ENCODE peak calls at places on chromosomes 12 and 14, in six cellular contexts. One of them, this sample, is unnamed.

GRCh38 chr14:69610020-69610858 is 1.2 kb upstream of the SUSD6 start:
- DNase-seq in A549: no peak
- DNase-seq in heart left ventricle: no peak
- DNase-seq in prostate gland: no peak
- DNase-seq in IMR-90: no peak
- DNase-seq in tibial nerve: no peak
- DNase-seq in this sample: no peak

GRCh38 chr14:96574633-96575191 is 72.5 kb downstream of the PAPOLA start:
- DNase-seq in A549: no peak
- DNase-seq in heart left ventricle: no peak
- DNase-seq in prostate gland: peak
- DNase-seq in IMR-90: peak
- DNase-seq in tibial nerve: no peak
- DNase-seq in this sample: no peak

GRCh38 chr14:63045234-63045611 is at the start of gene KCNH5:
- DNase-seq in A549: peak
- DNase-seq in heart left ventricle: peak
- DNase-seq in prostate gland: peak
- DNase-seq in IMR-90: peak
- DNase-seq in tibial nerve: no peak
- DNase-seq in this sample: no peak

GRCh38 chr14:88168498-88169165 is 154.4 kb downstream of the KCNK10 start:
- DNase-seq in A549: peak
- DNase-seq in heart left ventricle: no peak
- DNase-seq in prostate gland: no peak
- DNase-seq in IMR-90: peak
- DNase-seq in tibial nerve: no peak
- DNase-seq in this sample: no peak

GRCh38 chr12:96364092-96364700 is 36.0 kb downstream of the CDK17 start:
- DNase-seq in A549: no peak
- DNase-seq in heart left ventricle: no peak
- DNase-seq in prostate gland: no peak
- DNase-seq in IMR-90: no peak
- DNase-seq in tibial nerve: no peak
- DNase-seq in this sample: no peak

GRCh38 chr12:59398164-59398563 is 197.7 kb upstream of the SLC16A7 start:
- DNase-seq in A549: no peak
- DNase-seq in heart left ventricle: no peak
- DNase-seq in prostate gland: no peak
- DNase-seq in IMR-90: no peak
- DNase-seq in tibial nerve: no peak
- DNase-seq in this sample: no peak

GRCh38 chr12:5967645-5968415 is 22.8 kb upstream of the ANO2 start:
- DNase-seq in A549: no peak
- DNase-seq in heart left ventricle: no peak
- DNase-seq in prostate gland: no peak
- DNase-seq in IMR-90: no peak
- DNase-seq in tibial nerve: no peak
- DNase-seq in this sample: no peak

GRCh38 chr12:6318440-6318879 is 8.0 kb downstream of the PLEKHG6 start:
- DNase-seq in A549: no peak
- DNase-seq in heart left ventricle: no peak
- DNase-seq in prostate gland: no peak
- DNase-seq in IMR-90: no peak
- DNase-seq in tibial nerve: no peak
- DNase-seq in this sample: peak

GRCh38 chr12:50201987-50202521 is 34.9 kb upstream of the CERS5 start:
- DNase-seq in A549: no peak
- DNase-seq in heart left ventricle: no peak
- DNase-seq in prostate gland: peak
- DNase-seq in IMR-90: peak
- DNase-seq in tibial nerve: no peak
- DNase-seq in this sample: no peak

GRCh38 chr12:123150804-123151678 is at the start of gene PITPNM2:
- DNase-seq in A549: peak
- DNase-seq in heart left ventricle: peak
- DNase-seq in prostate gland: peak
- DNase-seq in IMR-90: peak
- DNase-seq in tibial nerve: peak
- DNase-seq in this sample: peak

GRCh38 chr12:3035815-3036702 is 41.1 kb upstream of the TSPAN9 start:
- DNase-seq in A549: no peak
- DNase-seq in heart left ventricle: peak
- DNase-seq in prostate gland: no peak
- DNase-seq in IMR-90: peak
- DNase-seq in tibial nerve: no peak
- DNase-seq in this sample: no peak

GRCh38 chr12:47741340-47741703 is 16.0 kb upstream of the ENDOU start:
- DNase-seq in A549: no peak
- DNase-seq in heart left ventricle: peak
- DNase-seq in prostate gland: no peak
- DNase-seq in IMR-90: no peak
- DNase-seq in tibial nerve: peak
- DNase-seq in this sample: peak

GRCh38 chr12:94208433-94208921 is 60.1 kb downstream of the PLXNC1 start:
- DNase-seq in A549: no peak
- DNase-seq in heart left ventricle: peak
- DNase-seq in prostate gland: no peak
- DNase-seq in IMR-90: no peak
- DNase-seq in tibial nerve: no peak
- DNase-seq in this sample: no peak

GRCh38 chr14:101134161-101134631 is 230.7 kb upstream of the RTL1 start:
- DNase-seq in A549: no peak
- DNase-seq in heart left ventricle: no peak
- DNase-seq in prostate gland: peak
- DNase-seq in IMR-90: no peak
- DNase-seq in tibial nerve: no peak
- DNase-seq in this sample: no peak

GRCh38 chr12:76277480-76277879 is 70.7 kb downstream of the BBS10 start:
- DNase-seq in A549: no peak
- DNase-seq in heart left ventricle: no peak
- DNase-seq in prostate gland: no peak
- DNase-seq in IMR-90: peak
- DNase-seq in tibial nerve: no peak
- DNase-seq in this sample: no peak

GRCh38 chr12:111330800-111331752 is 37.8 kb downstream of the PHETA1 start:
- DNase-seq in A549: peak
- DNase-seq in heart left ventricle: no peak
- DNase-seq in prostate gland: no peak
- DNase-seq in IMR-90: peak
- DNase-seq in tibial nerve: no peak
- DNase-seq in this sample: no peak

GRCh38 chr12:20494803-20495202 is 126.5 kb downstream of the PDE3A start:
- DNase-seq in A549: no peak
- DNase-seq in heart left ventricle: no peak
- DNase-seq in prostate gland: no peak
- DNase-seq in IMR-90: peak
- DNase-seq in tibial nerve: no peak
- DNase-seq in this sample: no peak

GRCh38 chr14:60867503-60868172 is 113.2 kb downstream of the TRMT5 start:
- DNase-seq in A549: no peak
- DNase-seq in heart left ventricle: no peak
- DNase-seq in prostate gland: no peak
- DNase-seq in IMR-90: peak
- DNase-seq in tibial nerve: no peak
- DNase-seq in this sample: no peak

GRCh38 chr12:52052471-52053186 is 1.4 kb downstream of the NR4A1 start:
- DNase-seq in A549: no peak
- DNase-seq in heart left ventricle: no peak
- DNase-seq in prostate gland: peak
- DNase-seq in IMR-90: peak
- DNase-seq in tibial nerve: no peak
- DNase-seq in this sample: no peak

GRCh38 chr12:82124711-82125110 is 233.5 kb downstream of the CCDC59 start:
- DNase-seq in A549: no peak
- DNase-seq in heart left ventricle: no peak
- DNase-seq in prostate gland: no peak
- DNase-seq in IMR-90: no peak
- DNase-seq in tibial nerve: no peak
- DNase-seq in this sample: no peak

DNA sequence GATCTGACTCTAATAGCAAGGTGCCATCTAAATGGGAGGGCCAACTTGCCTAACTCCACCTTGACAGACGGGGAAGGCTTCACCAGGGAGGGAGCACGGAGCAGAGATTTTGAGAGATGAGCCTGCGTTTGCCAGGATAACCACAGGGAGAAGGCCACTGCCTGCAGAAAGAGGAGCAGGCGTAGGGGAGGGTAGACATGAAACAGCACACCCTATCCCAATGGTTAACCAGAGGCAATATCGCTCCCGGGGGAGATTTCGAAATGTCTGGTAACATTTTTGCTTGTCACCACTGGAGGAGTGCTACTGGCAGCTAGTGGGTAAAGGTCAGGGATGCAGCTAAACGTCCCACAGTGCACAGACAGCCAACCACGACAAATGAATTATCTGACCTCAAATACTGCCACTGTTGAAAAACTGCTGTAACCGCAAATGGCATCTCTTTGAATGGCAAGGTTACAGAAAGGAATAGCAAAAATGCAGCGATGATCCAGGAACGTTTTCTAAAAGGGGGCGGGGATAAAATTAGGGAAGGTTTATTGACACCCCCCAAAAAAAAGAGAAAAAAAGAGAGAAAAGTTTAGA is 126.0 kb upstream of the ATF7IP start:
- DNase-seq in A549: no peak
- DNase-seq in heart left ventricle: peak
- DNase-seq in prostate gland: no peak
- DNase-seq in IMR-90: no peak
- DNase-seq in tibial nerve: no peak
- DNase-seq in this sample: peak
- TF ChIP-seq POLR2A in A549: no peak
- TF ChIP-seq POLR2A in heart left ventricle: no peak
- TF ChIP-seq POLR2A in prostate gland: no peak
- TF ChIP-seq POLR2A in IMR-90: no peak
- TF ChIP-seq POLR2A in tibial nerve: no peak
- TF ChIP-seq POLR2A in this sample: no peak

GRCh38 chr12:11624126-11624525 is 25.3 kb upstream of the ETV6 start:
- DNase-seq in A549: no peak
- DNase-seq in heart left ventricle: no peak
- DNase-seq in prostate gland: no peak
- DNase-seq in IMR-90: no peak
- DNase-seq in tibial nerve: no peak
- DNase-seq in this sample: no peak

GRCh38 chr12:11621797-11622423 is 27.6 kb upstream of the ETV6 start:
- DNase-seq in A549: no peak
- DNase-seq in heart left ventricle: no peak
- DNase-seq in prostate gland: no peak
- DNase-seq in IMR-90: no peak
- DNase-seq in tibial nerve: no peak
- DNase-seq in this sample: no peak

GRCh38 chr12:11628353-11628752 is 21.1 kb upstream of the ETV6 start:
- DNase-seq in A549: no peak
- DNase-seq in heart left ventricle: no peak
- DNase-seq in prostate gland: no peak
- DNase-seq in IMR-90: no peak
- DNase-seq in tibial nerve: no peak
- DNase-seq in this sample: no peak

GRCh38 chr12:11623382-11623781 is 26.1 kb upstream of the ETV6 start:
- DNase-seq in A549: no peak
- DNase-seq in heart left ventricle: no peak
- DNase-seq in prostate gland: peak
- DNase-seq in IMR-90: peak
- DNase-seq in tibial nerve: no peak
- DNase-seq in this sample: no peak

GRCh38 chr12:11622774-11623375 is 26.6 kb upstream of the ETV6 start:
- DNase-seq in A549: no peak
- DNase-seq in heart left ventricle: no peak
- DNase-seq in prostate gland: no peak
- DNase-seq in IMR-90: no peak
- DNase-seq in tibial nerve: no peak
- DNase-seq in this sample: no peak
- TF ChIP-seq CTCF in A549: no peak
- TF ChIP-seq CTCF in heart left ventricle: no peak
- TF ChIP-seq CTCF in prostate gland: no peak
- TF ChIP-seq CTCF in IMR-90: peak
- TF ChIP-seq CTCF in tibial nerve: no peak
- TF ChIP-seq CTCF in this sample: no peak

DNA sequence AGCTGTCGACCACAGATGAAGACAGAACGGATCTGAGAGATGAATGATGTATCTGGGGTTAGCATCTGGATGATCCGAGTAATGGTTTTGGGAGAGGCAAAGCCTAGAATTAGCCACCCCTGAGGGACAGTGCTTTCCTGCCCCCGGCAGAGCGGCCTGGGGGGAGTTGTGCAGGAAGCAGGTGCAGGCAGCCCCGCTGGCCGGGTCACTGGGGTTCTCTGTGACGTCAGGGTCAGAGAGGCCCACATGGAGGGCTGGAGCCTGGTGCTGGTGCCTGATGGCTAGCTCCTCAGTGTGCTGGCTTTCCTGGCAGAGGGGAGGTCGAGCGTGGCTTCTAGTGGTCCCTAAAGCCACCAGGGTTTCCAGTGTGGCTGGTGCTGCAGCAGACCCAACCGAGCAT is 70.3 kb downstream of the ADGRD1 start:
- DNase-seq in A549: no peak
- DNase-seq in heart left ventricle: no peak
- DNase-seq in prostate gland: no peak
- DNase-seq in IMR-90: no peak
- DNase-seq in tibial nerve: no peak
- DNase-seq in this sample: no peak
- TF ChIP-seq POLR2A in A549: no peak
- TF ChIP-seq POLR2A in heart left ventricle: no peak
- TF ChIP-seq POLR2A in prostate gland: no peak
- TF ChIP-seq POLR2A in IMR-90: no peak
- TF ChIP-seq POLR2A in tibial nerve: no peak
- TF ChIP-seq POLR2A in this sample: no peak

GRCh38 chr14:104639889-104640548 is 35.4 kb upstream of the TMEM179 start:
- DNase-seq in A549: peak
- DNase-seq in heart left ventricle: peak
- DNase-seq in prostate gland: peak
- DNase-seq in IMR-90: peak
- DNase-seq in tibial nerve: no peak
- DNase-seq in this sample: no peak
- TF ChIP-seq CTCF in A549: peak
- TF ChIP-seq CTCF in heart left ventricle: peak
- TF ChIP-seq CTCF in prostate gland: peak
- TF ChIP-seq CTCF in IMR-90: peak
- TF ChIP-seq CTCF in tibial nerve: peak
- TF ChIP-seq CTCF in this sample: peak

DNA sequence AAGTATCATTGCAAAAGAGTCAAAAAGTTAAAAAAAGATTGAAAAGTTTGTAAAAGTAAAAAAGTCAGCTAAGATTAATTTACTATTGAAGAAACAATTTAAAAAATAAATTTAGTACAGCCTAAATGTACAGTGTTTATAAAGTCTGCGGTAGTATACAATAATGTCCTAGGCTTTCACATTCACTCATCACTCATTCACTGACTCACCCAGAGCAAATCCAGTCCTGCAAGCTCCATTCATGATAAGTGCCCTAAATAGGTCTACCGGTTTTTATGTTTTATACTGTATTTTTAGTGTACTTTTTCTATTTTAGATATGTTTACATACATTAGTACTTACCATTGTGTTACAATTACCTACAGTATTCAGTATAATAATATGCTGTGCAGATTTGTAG is 43.9 kb upstream of the ABCC9 start:
- DNase-seq in A549: no peak
- DNase-seq in heart left ventricle: no peak
- DNase-seq in prostate gland: no peak
- DNase-seq in IMR-90: peak
- DNase-seq in tibial nerve: no peak
- DNase-seq in this sample: no peak
- TF ChIP-seq POLR2A in A549: no peak
- TF ChIP-seq POLR2A in heart left ventricle: no peak
- TF ChIP-seq POLR2A in prostate gland: no peak
- TF ChIP-seq POLR2A in IMR-90: no peak
- TF ChIP-seq POLR2A in tibial nerve: no peak
- TF ChIP-seq POLR2A in this sample: no peak

GRCh38 chr12:100868487-100868886 is 73.9 kb downstream of the ANO4 start:
- DNase-seq in A549: no peak
- DNase-seq in heart left ventricle: no peak
- DNase-seq in prostate gland: no peak
- DNase-seq in IMR-90: peak
- DNase-seq in tibial nerve: no peak
- DNase-seq in this sample: no peak
- TF ChIP-seq CTCF in A549: no peak
- TF ChIP-seq CTCF in heart left ventricle: no peak
- TF ChIP-seq CTCF in prostate gland: no peak
- TF ChIP-seq CTCF in IMR-90: no peak
- TF ChIP-seq CTCF in tibial nerve: no peak
- TF ChIP-seq CTCF in this sample: no peak